ENCODE peak calls at places on chromosomes 12 and 14, in eight cellular contexts. O, R, E, Q, H, D, J and L are unnamed samples.

GRCh38 chr12:92928431-92928961 is 599 bp downstream of the EEA1 start:
- DNase-seq in R (no peak), D (no peak), Q (peak; percentile 12), E (no peak), O (peak; percentile 89), J (peak; percentile 15), H (no peak), L (peak; percentile 9)

GRCh38 chr14:85534435-85534834 is 4.5 kb downstream of the FLRT2 start:
- DNase-seq in O (peak; percentile 81), J (no peak), R (peak; percentile 34), D (no peak), Q (peak; percentile 25), E (no peak), H (no peak), L (peak; percentile 5)

GRCh38 chr14:34220311-34220710 is 241.7 kb downstream of the SPTSSA start:
- DNase-seq in Q (no peak), J (no peak), D (no peak), O (no peak), H (no peak), R (no peak), E (no peak), L (no peak)

GRCh38 chr12:16611146-16611545 is 5.2 kb upstream of the LMO3 start:
- DNase-seq in E (no peak), Q (no peak), J (no peak), O (no peak), R (no peak), D (no peak), H (no peak), L (no peak)

GRCh38 chr12:114391088-114391487 is 14.9 kb downstream of the TBX5 start:
- DNase-seq in Q (peak; percentile 86), R (no peak), D (no peak), H (no peak), O (no peak), E (no peak), J (no peak), L (no peak)

GRCh38 chr12:29640589-29641345 is 143.0 kb downstream of the TMTC1 start:
- DNase-seq in H (no peak), E (no peak), O (no peak), J (peak; percentile 74), R (peak; percentile 30), D (no peak), Q (peak; percentile 61), L (no peak)

GRCh38 chr14:51653096-51653814 is 1.5 kb downstream of the FRMD6 start:
- DNase-seq in D (peak; percentile 46), J (peak; percentile 77), Q (peak; percentile 89), H (no peak), E (no peak), O (no peak), R (no peak), L (no peak)

GRCh38 chr12:123120452-123121166 is 30.3 kb downstream of the PITPNM2 start:
- DNase-seq in H (no peak), O (no peak), D (no peak), J (peak; percentile 40), R (no peak), Q (no peak), E (no peak), L (no peak)

GRCh38 chr14:68662395-68662794 is 130.5 kb downstream of the ZFP36L1 start:
- DNase-seq in R (no peak), E (no peak), H (no peak), O (peak; percentile 72), D (no peak), Q (no peak), J (no peak), L (no peak)

DNA sequence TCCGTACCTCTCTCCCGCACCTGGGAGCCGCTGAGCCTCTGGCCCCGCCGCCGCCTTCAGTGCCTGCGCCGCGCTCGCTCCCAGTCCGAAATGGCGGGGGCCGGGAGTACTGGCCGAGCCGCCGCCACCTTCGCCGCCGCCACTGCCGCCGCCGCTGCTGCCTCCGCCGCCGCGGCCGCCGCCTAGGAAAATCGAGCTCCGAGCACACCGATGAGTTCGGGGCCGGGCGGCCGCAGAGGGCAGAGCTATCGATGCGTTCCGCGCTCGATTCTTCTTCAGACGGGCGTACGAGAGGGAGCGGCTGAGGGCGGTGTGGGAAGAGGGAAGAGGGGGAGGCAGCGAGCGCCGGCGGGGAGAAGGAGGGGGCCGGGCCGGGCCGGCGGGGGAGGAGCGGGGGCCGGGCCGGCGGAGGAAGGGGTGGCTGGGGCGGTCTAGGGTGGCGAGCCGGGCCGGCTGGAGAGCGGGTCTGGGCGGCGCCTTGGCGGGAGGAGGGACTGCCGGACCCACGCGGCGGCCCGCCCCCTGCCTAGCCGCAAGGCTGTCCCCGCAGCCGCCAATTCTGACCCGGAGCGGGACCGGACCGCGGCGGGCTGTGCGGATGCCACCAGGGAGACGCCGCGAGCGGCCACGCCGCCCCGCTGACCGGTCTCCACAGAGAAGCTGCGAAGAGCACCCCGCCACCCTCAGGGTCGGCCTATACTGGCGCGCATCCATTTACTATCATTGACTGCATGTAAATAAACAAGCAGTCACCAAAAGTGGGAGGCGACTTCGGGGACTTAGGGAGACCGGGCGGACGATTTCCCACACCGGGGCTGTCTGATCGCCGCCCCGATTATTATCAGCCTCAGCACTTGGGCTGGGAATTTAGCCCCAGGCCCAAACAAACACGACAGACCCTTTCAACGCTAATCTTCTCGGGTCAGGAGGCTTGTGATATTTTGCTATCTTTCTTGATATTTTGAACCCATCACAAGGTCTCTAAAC is at the start of gene KRAS:
- DNase-seq in E (peak; percentile 89), J (peak; percentile 93), H (peak; percentile 92), D (peak; percentile 62), O (peak; percentile 99), R (peak; percentile 96), Q (peak; percentile 98), L (peak; percentile 93)
- TF ChIP-seq CTCF in E (peak; percentile 36), J (no peak), H (no peak), D (no peak), O (no peak), R (no peak), Q (no peak), L (no peak)

GRCh38 chr12:132429122-132429931 is 60.6 kb upstream of the FBRSL1 start:
- DNase-seq in O (no peak), Q (no peak), D (no peak), J (no peak), R (no peak), H (no peak), E (no peak), L (no peak)

GRCh38 chr12:132428872-132429121 is 61.2 kb upstream of the FBRSL1 start:
- DNase-seq in J (no peak), O (no peak), R (no peak), D (no peak), H (no peak), E (no peak), Q (no peak), L (no peak)

GRCh38 chr12:132427177-132427725 is 62.7 kb upstream of the FBRSL1 start:
- DNase-seq in J (peak; percentile 40), R (no peak), Q (no peak), E (no peak), O (no peak), D (no peak), H (no peak), L (no peak)

GRCh38 chr12:132426349-132427176 is 63.4 kb upstream of the FBRSL1 start:
- DNase-seq in E (no peak), Q (no peak), R (no peak), H (no peak), D (no peak), J (no peak), O (no peak), L (no peak)

GRCh38 chr12:132427999-132428871 is 61.7 kb upstream of the FBRSL1 start:
- DNase-seq in D (no peak), E (no peak), Q (no peak), H (no peak), O (no peak), R (no peak), J (no peak), L (no peak)
- TF ChIP-seq CTCF in D (no peak), E (no peak), Q (no peak), H (no peak), O (no peak), R (no peak), J (peak; percentile 22), L (peak; percentile 23)

GRCh38 chr12:70365648-70366518 is at the start of gene KCNMB4:
- DNase-seq in O (peak; percentile 87), E (peak; percentile 79), Q (peak; percentile 18), H (no peak), J (peak; percentile 74), R (peak; percentile 92), D (no peak), L (peak; percentile 73)

GRCh38 chr12:70364695-70365397 is 1.2 kb upstream of the KCNMB4 start:
- DNase-seq in J (no peak), R (no peak), O (no peak), H (no peak), D (no peak), Q (no peak), E (no peak), L (no peak)

GRCh38 chr12:70365398-70365647 is 767 bp upstream of the KCNMB4 start:
- DNase-seq in O (no peak), D (no peak), Q (no peak), E (no peak), R (no peak), H (no peak), J (no peak), L (peak; percentile 14)

GRCh38 chr12:70367268-70368141 is 1.4 kb downstream of the KCNMB4 start:
- DNase-seq in R (no peak), D (no peak), Q (peak; percentile 15), O (no peak), E (no peak), H (no peak), J (no peak), L (no peak)

DNA sequence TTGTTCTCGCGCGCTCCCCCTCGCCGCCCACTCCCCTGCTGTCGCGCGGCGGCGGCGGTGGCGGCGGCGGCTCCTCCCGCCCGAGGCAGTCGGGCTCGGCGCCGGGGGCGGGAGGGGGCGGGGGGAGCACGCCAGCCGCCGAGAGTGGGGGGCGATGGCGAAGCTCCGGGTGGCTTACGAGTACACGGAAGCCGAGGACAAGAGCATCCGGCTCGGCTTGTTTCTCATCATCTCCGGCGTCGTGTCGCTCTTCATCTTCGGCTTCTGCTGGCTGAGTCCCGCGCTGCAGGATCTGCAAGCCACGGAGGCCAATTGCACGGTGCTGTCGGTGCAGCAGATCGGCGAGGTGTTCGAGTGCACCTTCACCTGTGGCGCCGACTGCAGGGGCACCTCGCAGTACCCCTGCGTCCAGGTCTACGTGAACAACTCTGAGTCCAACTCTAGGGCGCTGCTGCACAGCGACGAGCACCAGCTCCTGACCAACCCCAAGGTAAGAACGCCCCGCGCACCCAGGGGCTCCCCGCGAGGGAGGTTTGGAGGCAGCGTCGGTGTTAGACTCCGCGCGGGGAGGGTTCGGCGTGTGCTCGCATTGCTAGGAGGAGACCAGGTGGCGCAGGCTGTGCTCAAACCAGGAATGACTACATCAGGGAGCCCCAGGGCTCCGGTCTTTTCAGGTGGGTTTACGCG is 634 bp downstream of the KCNMB4 start:
- DNase-seq in J (peak; percentile 52), R (peak; percentile 65), Q (peak; percentile 22), E (peak; percentile 35), D (no peak), H (no peak), O (peak; percentile 87), L (peak; percentile 41)
- TF ChIP-seq CTCF in J (no peak), R (no peak), Q (no peak), E (no peak), D (no peak), H (no peak), O (no peak), L (peak; percentile 10)

DNA sequence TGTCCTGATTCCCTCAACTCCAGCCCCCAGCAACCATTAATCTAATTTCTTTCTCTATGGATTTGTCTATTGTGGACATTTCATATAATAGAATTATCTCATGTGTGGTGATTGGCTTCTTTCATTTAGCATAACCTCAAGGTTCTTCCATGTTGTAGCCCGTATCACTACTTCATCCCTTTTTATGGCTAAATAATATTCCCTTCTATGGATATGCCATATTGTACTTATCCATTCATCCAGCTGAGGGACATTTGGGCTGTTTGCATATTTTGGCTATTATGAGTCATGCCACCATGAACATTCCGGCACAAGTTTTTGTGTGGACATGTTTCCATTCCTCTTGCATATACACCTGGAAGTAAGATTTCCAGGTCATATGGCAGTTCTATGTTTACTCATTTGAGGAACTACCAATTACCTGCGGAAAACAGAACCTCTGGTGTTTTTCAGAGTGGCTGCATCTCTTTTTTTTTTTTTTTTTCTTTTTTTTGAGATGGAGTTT is 108.7 kb upstream of the MAP1LC3B2 start:
- DNase-seq in D (no peak), E (no peak), O (no peak), H (no peak), R (no peak), J (peak; percentile 30), Q (no peak), L (no peak)
- TF ChIP-seq CTCF in D (no peak), E (no peak), O (no peak), H (no peak), R (no peak), J (no peak), Q (no peak), L (no peak)